ENCODE peak calls at places on chromosomes 13 and 19, in six cellular contexts. T, W, P, H, K and L are unnamed samples.

GRCh38 chr19:15249912-15250634 is 17.8 kb upstream of the EPHX3 start:
- DNase-seq in T (no peak), W (no peak), P (no peak), H (no peak), K (peak; percentile 95), L (no peak)

GRCh38 chr13:20565120-20565736 is 1.7 kb upstream of the IFT88 start:
- DNase-seq in T (no peak), W (no peak), P (no peak), H (no peak), K (no peak), L (no peak)

GRCh38 chr13:48448963-48449614 is 36.2 kb upstream of the LPAR6 start:
- DNase-seq in T (no peak), W (no peak), P (no peak), H (no peak), K (peak; percentile 80), L (no peak)

GRCh38 chr13:32761472-32761871 is 175.2 kb downstream of the PDS5B start:
- DNase-seq in T (no peak), W (no peak), P (no peak), H (no peak), K (no peak), L (no peak)

GRCh38 chr13:112967666-112968379 is 1.2 kb upstream of the MCF2L start:
- DNase-seq in T (no peak), W (no peak), P (no peak), H (no peak), K (no peak), L (no peak)

GRCh38 chr19:19113040-19113541 is 25.2 kb downstream of the TMEM161A start:
- DNase-seq in T (no peak), W (peak; percentile 62), P (peak; percentile 50), H (no peak), K (peak; percentile 74), L (no peak)

GRCh38 chr13:39998166-39998565 is 342.7 kb downstream of the COG6 start:
- DNase-seq in T (no peak), W (no peak), P (no peak), H (no peak), K (no peak), L (no peak)

GRCh38 chr19:8004723-8005513 is 523 bp downstream of the ELAVL1 start:
- DNase-seq in T (no peak), W (peak; percentile 78), P (no peak), H (no peak), K (peak; percentile 21), L (no peak)

GRCh38 chr13:53126803-53127202 is 98.2 kb downstream of the OLFM4 start:
- DNase-seq in T (no peak), W (no peak), P (no peak), H (no peak), K (peak; percentile 65), L (no peak)

GRCh38 chr19:53007200-53008054 is 6.3 kb upstream of the ERVV-1 start:
- DNase-seq in T (no peak), W (peak; percentile 33), P (peak; percentile 12), H (no peak), K (no peak), L (no peak)

GRCh38 chr13:41985788-41986508 is 25.0 kb upstream of the VWA8 start:
- DNase-seq in T (no peak), W (peak; percentile 31), P (no peak), H (no peak), K (peak; percentile 35), L (no peak)

GRCh38 chr13:40109324-40109958 is 454.0 kb downstream of the COG6 start:
- DNase-seq in T (no peak), W (no peak), P (no peak), H (peak; percentile 5), K (peak; percentile 73), L (no peak)

GRCh38 chr13:75223981-75224742 is 257.8 kb downstream of the TBC1D4 start:
- DNase-seq in T (no peak), W (no peak), P (no peak), H (no peak), K (no peak), L (no peak)

GRCh38 chr13:21113851-21114306 is 52.5 kb upstream of the LATS2 start:
- DNase-seq in T (no peak), W (no peak), P (no peak), H (no peak), K (no peak), L (no peak)

GRCh38 chr13:66660013-66660804 is 569.9 kb downstream of the PCDH9 start:
- DNase-seq in T (no peak), W (no peak), P (no peak), H (no peak), K (peak; percentile 75), L (no peak)

GRCh38 chr13:20457670-20458069 is 68.0 kb downstream of the CRYL1 start:
- DNase-seq in T (no peak), W (no peak), P (no peak), H (no peak), K (no peak), L (no peak)

GRCh38 chr19:48442116-48443035 is 3.4 kb upstream of the GRWD1 start:
- DNase-seq in T (no peak), W (no peak), P (peak; percentile 20), H (no peak), K (no peak), L (no peak)

GRCh38 chr13:31930901-31931522 is 100.6 kb upstream of the FRY start:
- DNase-seq in T (peak; percentile 70), W (no peak), P (no peak), H (no peak), K (no peak), L (no peak)

GRCh38 chr13:46339035-46339666 is 47.9 kb downstream of the RUBCNL start:
- DNase-seq in T (peak; percentile 59), W (no peak), P (no peak), H (no peak), K (peak; percentile 12), L (no peak)

GRCh38 chr13:111845621-111846351 is 221.2 kb upstream of the SOX1 start:
- DNase-seq in T (no peak), W (no peak), P (no peak), H (no peak), K (no peak), L (no peak)

GRCh38 chr13:79646880-79647279 is 165.9 kb downstream of the NDFIP2 start:
- DNase-seq in T (no peak), W (no peak), P (no peak), H (no peak), K (no peak), L (no peak)

GRCh38 chr19:54391589-54392061 is 23.6 kb upstream of the TTYH1 start:
- DNase-seq in T (no peak), W (no peak), P (no peak), H (no peak), K (no peak), L (no peak)

GRCh38 chr19:5290336-5291262 is 50.0 kb downstream of the PTPRS start:
- DNase-seq in T (no peak), W (peak; percentile 26), P (peak; percentile 56), H (no peak), K (no peak), L (no peak)

GRCh38 chr19:5287066-5287465 is 53.5 kb downstream of the PTPRS start:
- DNase-seq in T (peak; percentile 37), W (no peak), P (no peak), H (no peak), K (no peak), L (no peak)

GRCh38 chr19:5291588-5292193 is 48.9 kb downstream of the PTPRS start:
- DNase-seq in T (no peak), W (peak; percentile 27), P (no peak), H (no peak), K (no peak), L (no peak)

GRCh38 chr19:5288347-5288739 is 52.3 kb downstream of the PTPRS start:
- DNase-seq in T (no peak), W (peak; percentile 30), P (no peak), H (no peak), K (no peak), L (no peak)

GRCh38 chr19:5289060-5289990 is 51.3 kb downstream of the PTPRS start:
- DNase-seq in T (no peak), W (peak; percentile 35), P (no peak), H (no peak), K (no peak), L (no peak)
- TF ChIP-seq CTCF in T (no peak), W (no peak), P (no peak), H (no peak), K (no peak), L (no peak)

DNA sequence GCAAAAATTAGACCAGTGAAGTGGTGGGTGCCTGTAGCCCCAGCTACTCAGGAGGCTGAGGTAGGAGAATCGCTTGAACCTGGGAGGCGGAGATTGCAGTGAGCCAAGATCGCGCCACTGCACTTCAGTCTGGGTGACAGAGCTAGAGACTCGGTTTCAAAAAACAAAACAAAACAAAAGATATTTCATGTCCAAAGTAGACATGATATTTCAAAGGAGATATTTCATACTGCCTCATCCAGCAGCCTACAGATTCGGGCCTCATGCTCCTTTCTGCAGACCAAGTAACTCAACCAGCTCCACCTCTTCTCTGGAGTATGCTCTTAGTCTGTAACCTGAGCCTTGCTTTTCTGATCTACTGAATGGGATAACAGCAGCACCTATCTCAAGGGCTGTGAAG is 15.0 kb downstream of the ZC3H4 start:
- DNase-seq in T (no peak), W (no peak), P (no peak), H (no peak), K (no peak), L (no peak)
- H3K27ac ChIP-seq in T (no peak overlapping the region), W (no peak overlapping the region), P (no peak overlapping the region), H (no peak overlapping the region), K (no peak overlapping the region), L (no peak overlapping the region)

GRCh38 chr13:25691654-25692053 is 319.9 kb downstream of the ATP8A2 start:
- DNase-seq in T (no peak), W (no peak), P (no peak), H (no peak), K (no peak), L (no peak)
- TF ChIP-seq RAD21 in T (no peak), W (no peak), P (no peak), H (no peak), K (no peak), L (no peak)

GRCh38 chr19:41529484-41530183 is 46.3 kb upstream of the CEACAM21 start:
- DNase-seq in T (no peak), W (no peak), P (no peak), H (no peak), K (no peak), L (no peak)
- TF ChIP-seq CTCF in T (no peak), W (no peak), P (no peak), H (no peak), K (no peak), L (no peak)